ENCODE peak calls at places on chromosomes 1 and 21, in seven cellular contexts. One of them, this sample, is unnamed.

GRCh38 chr1:169620565-169620964 is 9.4 kb downstream of the SELP start:
- DNase-seq in HepG2: no peak
- DNase-seq in GM12878: no peak
- DNase-seq in SK-N-SH: no peak
- DNase-seq in HCT116: no peak
- DNase-seq in H1: no peak
- DNase-seq in K562: no peak
- DNase-seq in this sample: no peak

GRCh38 chr1:173635116-173635515 is at the start of gene TEX50:
- DNase-seq in H1: no peak
- DNase-seq in GM12878: no peak
- DNase-seq in HCT116: no peak
- DNase-seq in HepG2: no peak
- DNase-seq in K562: no peak
- DNase-seq in SK-N-SH: no peak
- DNase-seq in this sample: no peak

GRCh38 chr1:117680316-117681002 is 74.6 kb downstream of the TENT5C start:
- DNase-seq in SK-N-SH: no peak
- DNase-seq in HCT116: no peak
- DNase-seq in HepG2: no peak
- DNase-seq in GM12878: no peak
- DNase-seq in K562: no peak
- DNase-seq in H1: no peak
- DNase-seq in this sample: no peak

GRCh38 chr1:55695553-55695952 is 480.4 kb upstream of the USP24 start:
- DNase-seq in GM12878: no peak
- DNase-seq in HepG2: no peak
- DNase-seq in H1: no peak
- DNase-seq in K562: no peak
- DNase-seq in HCT116: no peak
- DNase-seq in SK-N-SH: no peak
- DNase-seq in this sample: no peak

GRCh38 chr1:26391450-26391849 is 18.9 kb upstream of the ZNF683 start:
- DNase-seq in SK-N-SH: peak
- DNase-seq in GM12878: no peak
- DNase-seq in K562: peak
- DNase-seq in H1: no peak
- DNase-seq in HCT116: peak
- DNase-seq in HepG2: peak
- DNase-seq in this sample: no peak

GRCh38 chr1:170664828-170665617 is 1.1 kb downstream of the PRRX1 start:
- DNase-seq in HepG2: no peak
- DNase-seq in H1: no peak
- DNase-seq in GM12878: no peak
- DNase-seq in K562: no peak
- DNase-seq in SK-N-SH: peak
- DNase-seq in HCT116: no peak
- DNase-seq in this sample: no peak

GRCh38 chr1:224583774-224584173 is 32.3 kb upstream of the CNIH3 start:
- DNase-seq in GM12878: no peak
- DNase-seq in HepG2: no peak
- DNase-seq in SK-N-SH: no peak
- DNase-seq in HCT116: no peak
- DNase-seq in H1: no peak
- DNase-seq in K562: no peak
- DNase-seq in this sample: no peak

GRCh38 chr1:17293681-17294415 is 14.1 kb upstream of the PADI4 start:
- DNase-seq in GM12878: no peak
- DNase-seq in SK-N-SH: no peak
- DNase-seq in H1: no peak
- DNase-seq in HepG2: no peak
- DNase-seq in HCT116: no peak
- DNase-seq in K562: no peak
- DNase-seq in this sample: no peak

GRCh38 chr1:27372022-27372807 is 2.4 kb downstream of the FCN3 start:
- DNase-seq in HCT116: no peak
- DNase-seq in GM12878: no peak
- DNase-seq in SK-N-SH: no peak
- DNase-seq in K562: peak
- DNase-seq in HepG2: no peak
- DNase-seq in H1: no peak
- DNase-seq in this sample: no peak

GRCh38 chr21:16196521-16197208 is 466.9 kb downstream of the USP25 start:
- DNase-seq in HCT116: no peak
- DNase-seq in SK-N-SH: no peak
- DNase-seq in GM12878: no peak
- DNase-seq in H1: no peak
- DNase-seq in HepG2: no peak
- DNase-seq in K562: no peak
- DNase-seq in this sample: no peak

GRCh38 chr1:222124602-222125001 is 382.7 kb upstream of the DUSP10 start:
- DNase-seq in H1: no peak
- DNase-seq in HepG2: no peak
- DNase-seq in K562: no peak
- DNase-seq in GM12878: no peak
- DNase-seq in SK-N-SH: no peak
- DNase-seq in HCT116: no peak
- DNase-seq in this sample: no peak

GRCh38 chr1:12549460-12550349 is 68.3 kb downstream of the DHRS3 start:
- DNase-seq in H1: no peak
- DNase-seq in GM12878: no peak
- DNase-seq in K562: peak
- DNase-seq in HCT116: peak
- DNase-seq in HepG2: peak
- DNase-seq in SK-N-SH: no peak
- DNase-seq in this sample: peak

GRCh38 chr1:151372411-151372934 is at the start of gene SELENBP1:
- DNase-seq in HepG2: peak
- DNase-seq in K562: peak
- DNase-seq in GM12878: no peak
- DNase-seq in HCT116: no peak
- DNase-seq in H1: peak
- DNase-seq in SK-N-SH: no peak
- DNase-seq in this sample: peak

GRCh38 chr1:184555665-184556641 is 169.1 kb downstream of the C1orf21 start:
- DNase-seq in SK-N-SH: no peak
- DNase-seq in GM12878: no peak
- DNase-seq in HCT116: no peak
- DNase-seq in K562: no peak
- DNase-seq in HepG2: no peak
- DNase-seq in H1: no peak
- DNase-seq in this sample: no peak

GRCh38 chr1:42946120-42947009 is 12.3 kb downstream of the SLC2A1 start:
- DNase-seq in HepG2: no peak
- DNase-seq in GM12878: no peak
- DNase-seq in HCT116: no peak
- DNase-seq in SK-N-SH: no peak
- DNase-seq in H1: no peak
- DNase-seq in K562: no peak
- DNase-seq in this sample: no peak

GRCh38 chr1:40030528-40031135 is 9.9 kb upstream of the CAP1 start:
- DNase-seq in SK-N-SH: no peak
- DNase-seq in H1: no peak
- DNase-seq in HCT116: no peak
- DNase-seq in K562: no peak
- DNase-seq in GM12878: no peak
- DNase-seq in HepG2: no peak
- DNase-seq in this sample: peak

GRCh38 chr1:153344718-153345025 is 4.0 kb downstream of the PGLYRP4 start:
- DNase-seq in HCT116: no peak
- DNase-seq in HepG2: no peak
- DNase-seq in H1: peak
- DNase-seq in GM12878: no peak
- DNase-seq in K562: no peak
- DNase-seq in SK-N-SH: no peak
- DNase-seq in this sample: peak

GRCh38 chr1:3940911-3941310 is 40.8 kb upstream of the C1orf174 start:
- DNase-seq in SK-N-SH: no peak
- DNase-seq in HepG2: no peak
- DNase-seq in H1: no peak
- DNase-seq in K562: no peak
- DNase-seq in GM12878: no peak
- DNase-seq in HCT116: no peak
- DNase-seq in this sample: no peak

GRCh38 chr1:3943806-3944620 is 43.9 kb upstream of the C1orf174 start:
- DNase-seq in H1: no peak
- DNase-seq in K562: no peak
- DNase-seq in GM12878: no peak
- DNase-seq in HepG2: no peak
- DNase-seq in SK-N-SH: no peak
- DNase-seq in HCT116: no peak
- DNase-seq in this sample: no peak

GRCh38 chr1:3944621-3944914 is 44.5 kb upstream of the C1orf174 start:
- DNase-seq in K562: no peak
- DNase-seq in HCT116: no peak
- DNase-seq in H1: no peak
- DNase-seq in GM12878: no peak
- DNase-seq in SK-N-SH: no peak
- DNase-seq in HepG2: no peak
- DNase-seq in this sample: no peak

GRCh38 chr1:3943123-3943431 is 43.0 kb upstream of the C1orf174 start:
- DNase-seq in HepG2: no peak
- DNase-seq in K562: no peak
- DNase-seq in SK-N-SH: no peak
- DNase-seq in H1: no peak
- DNase-seq in HCT116: no peak
- DNase-seq in GM12878: no peak
- DNase-seq in this sample: no peak

DNA sequence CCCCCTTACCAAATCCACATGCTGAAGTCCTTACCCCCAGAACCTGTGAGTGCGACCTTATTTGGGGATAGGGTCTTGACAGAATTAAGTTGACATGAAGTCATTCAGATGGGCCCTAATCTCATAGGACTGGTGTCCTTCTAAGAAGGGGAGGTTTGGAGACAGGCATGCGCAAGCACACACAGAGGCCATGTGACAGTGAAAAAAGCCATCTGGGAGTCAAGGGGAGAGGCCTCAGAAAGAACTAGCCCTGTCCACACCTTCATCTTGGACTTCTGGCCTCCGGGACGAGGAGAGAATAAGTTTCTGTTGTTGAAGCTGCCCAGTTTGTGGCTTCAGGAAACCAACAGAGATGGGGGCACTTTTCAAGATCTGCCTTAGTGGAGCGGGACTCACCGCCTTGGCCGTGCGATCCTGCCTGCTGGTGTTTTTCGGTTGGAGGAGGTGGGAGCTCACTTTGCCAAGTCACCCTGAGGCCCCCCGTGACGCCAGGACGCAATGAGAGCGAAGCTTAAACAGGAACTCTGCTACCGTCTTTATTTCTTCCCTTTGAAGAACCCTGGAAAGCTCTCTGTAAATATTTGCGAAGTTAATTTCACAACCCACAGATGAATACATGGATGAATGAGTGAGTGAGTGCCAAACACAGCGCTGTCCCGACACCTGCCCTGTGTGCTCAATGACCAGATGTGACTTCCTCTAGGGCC is 42.5 kb upstream of the C1orf174 start:
- DNase-seq in H1: no peak
- DNase-seq in K562: no peak
- DNase-seq in SK-N-SH: no peak
- DNase-seq in HCT116: no peak
- DNase-seq in GM12878: no peak
- DNase-seq in HepG2: peak
- DNase-seq in this sample: no peak
- TF ChIP-seq JUND in H1: no peak
- TF ChIP-seq JUND in K562: no peak
- TF ChIP-seq JUND in SK-N-SH: no peak
- TF ChIP-seq JUND in HCT116: no peak
- TF ChIP-seq JUND in GM12878: no peak
- TF ChIP-seq JUND in HepG2: no peak
- TF ChIP-seq JUND in this sample: no peak

GRCh38 chr1:41581216-41582003 is 96.9 kb upstream of the EDN2 start:
- DNase-seq in HCT116: no peak
- DNase-seq in H1: no peak
- DNase-seq in GM12878: no peak
- DNase-seq in SK-N-SH: no peak
- DNase-seq in HepG2: no peak
- DNase-seq in K562: no peak
- DNase-seq in this sample: no peak
- TF ChIP-seq JUND in HCT116: no peak
- TF ChIP-seq JUND in H1: no peak
- TF ChIP-seq JUND in GM12878: no peak
- TF ChIP-seq JUND in SK-N-SH: no peak
- TF ChIP-seq JUND in HepG2: no peak
- TF ChIP-seq JUND in K562: no peak
- TF ChIP-seq JUND in this sample: no peak

DNA sequence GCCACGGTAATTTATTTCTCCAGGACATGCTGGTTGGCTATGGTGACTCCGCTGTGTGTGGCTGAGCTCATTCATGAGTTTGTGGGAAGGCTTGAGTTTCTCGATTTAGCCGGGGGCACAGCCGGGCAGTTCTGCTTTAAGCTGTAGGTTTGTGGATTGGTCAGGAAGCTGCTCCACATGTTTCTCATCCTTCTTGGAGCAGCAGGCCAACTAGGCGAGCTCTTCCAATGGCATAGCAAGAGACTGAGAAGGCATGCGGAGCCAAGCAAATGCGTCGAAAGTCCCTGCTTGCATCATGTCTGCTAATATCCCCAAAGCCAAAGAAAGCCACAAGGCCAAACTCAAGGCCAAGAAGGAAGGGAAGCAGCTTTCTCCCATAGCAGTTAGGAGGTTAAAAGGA is 71.6 kb upstream of the GREM2 start:
- DNase-seq in H1: no peak
- DNase-seq in HCT116: no peak
- DNase-seq in HepG2: no peak
- DNase-seq in GM12878: no peak
- DNase-seq in K562: no peak
- DNase-seq in SK-N-SH: no peak
- DNase-seq in this sample: no peak
- TF ChIP-seq JUND in H1: no peak
- TF ChIP-seq JUND in HCT116: no peak
- TF ChIP-seq JUND in HepG2: no peak
- TF ChIP-seq JUND in GM12878: no peak
- TF ChIP-seq JUND in K562: no peak
- TF ChIP-seq JUND in SK-N-SH: no peak
- TF ChIP-seq JUND in this sample: no peak

DNA sequence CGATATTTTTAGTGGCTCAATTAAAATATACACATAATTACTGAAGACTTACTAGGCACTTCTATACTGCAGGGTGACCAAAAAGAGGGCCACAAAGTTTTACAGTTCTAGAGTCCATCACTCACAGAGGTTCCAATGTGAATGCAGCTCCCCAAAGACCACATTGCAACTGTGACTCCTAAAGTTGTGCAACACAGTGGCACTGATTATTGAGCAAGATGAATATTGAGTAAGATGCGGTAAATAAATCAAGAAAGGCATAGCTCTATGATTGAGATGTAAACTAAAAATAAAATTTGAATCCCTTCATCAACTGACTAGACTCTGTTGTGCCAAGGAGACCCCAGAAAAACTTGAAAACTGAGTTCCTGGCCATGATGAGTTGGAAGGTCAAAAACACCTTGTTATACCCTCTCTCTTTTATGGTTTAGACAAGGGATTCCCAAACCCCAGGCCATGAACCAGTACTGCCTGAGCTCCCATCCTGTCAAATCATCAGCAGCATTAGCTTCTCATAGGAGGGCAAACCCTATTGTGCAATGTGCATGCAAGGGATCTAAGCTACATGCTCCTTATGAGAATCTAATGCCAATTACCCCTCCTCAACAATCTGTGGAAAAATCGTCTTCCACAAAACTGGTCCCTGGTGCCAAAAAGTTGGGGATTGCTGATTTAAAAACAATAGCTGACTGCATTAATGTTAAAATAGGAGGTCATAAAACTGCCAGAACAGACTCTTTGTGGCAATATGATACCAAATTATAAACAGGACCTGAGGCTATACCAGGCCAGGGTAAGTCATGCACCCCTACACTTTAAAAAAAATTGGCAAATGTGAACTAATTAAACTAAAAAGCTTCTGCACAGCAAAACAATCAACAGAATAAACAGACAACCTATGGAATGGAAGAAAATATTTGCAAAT is 94.3 kb downstream of the ADGRL4 start:
- DNase-seq in K562: no peak
- DNase-seq in H1: no peak
- DNase-seq in HCT116: no peak
- DNase-seq in GM12878: no peak
- DNase-seq in SK-N-SH: no peak
- DNase-seq in HepG2: no peak
- DNase-seq in this sample: no peak
- TF ChIP-seq JUND in K562: no peak
- TF ChIP-seq JUND in H1: no peak
- TF ChIP-seq JUND in HCT116: no peak
- TF ChIP-seq JUND in GM12878: no peak
- TF ChIP-seq JUND in SK-N-SH: no peak
- TF ChIP-seq JUND in HepG2: no peak
- TF ChIP-seq JUND in this sample: no peak